ENCODE peak calls at places on chromosomes 4 and X, in nine cellular contexts. T is AG09319; L is right atrium auricular region; A is neural crest cell; W is left lung; B is CD8-positive, alpha-beta T cell; U is body of pancreas; X is omental fat pad; G is IMR-90. P is an unnamed sample.

GRCh38 chr4:145101091-145101490 is 3.0 kb downstream of the ABCE1 start:
- DNase-seq in T (no peak), L (no peak), A (no peak), W (no peak), B (no peak), U (no peak), X (no peak), G (no peak), P (no peak)

GRCh38 chr4:81355136-81355535 is 116.6 kb downstream of the RASGEF1B start:
- DNase-seq in T (no peak), L (no peak), A (no peak), W (no peak), B (no peak), U (no peak), X (no peak), G (no peak), P (no peak)

GRCh38 chr4:168715889-168716288 is 219.0 kb downstream of the PALLD start:
- DNase-seq in T (no peak), L (no peak), A (no peak), W (no peak), B (no peak), U (no peak), X (no peak), G (no peak), P (no peak)

GRCh38 chr4:71025654-71026053 is 32.2 kb downstream of the DCK start:
- DNase-seq in T (no peak), L (no peak), A (no peak), W (no peak), B (no peak), U (no peak), X (no peak), G (no peak), P (no peak)

GRCh38 chrX:13659057-13659456 is 6.1 kb downstream of the TCEANC start:
- DNase-seq in T (peak; percentile 8), L (no peak), A (no peak), W (no peak), B (no peak), U (no peak), X (no peak), G (peak; percentile 76), P (peak; percentile 92)

GRCh38 chrX:142804085-142804484 is 221.6 kb upstream of the SPANXN4 start:
- DNase-seq in T (no peak), L (no peak), A (no peak), W (no peak), B (no peak), U (no peak), X (no peak), G (no peak), P (peak; percentile 6)

GRCh38 chrX:69504626-69505612 is 793 bp downstream of the NALF2 start:
- DNase-seq in T (no peak), L (no peak), A (no peak), W (no peak), B (no peak), U (no peak), X (no peak), G (no peak), P (no peak)

GRCh38 chr4:170420255-170420693 is 330.5 kb upstream of the AADAT start:
- DNase-seq in T (peak; percentile 59), L (no peak), A (no peak), W (no peak), B (no peak), U (no peak), X (no peak), G (peak; percentile 57), P (no peak)

GRCh38 chr4:78776031-78776728 is at the start of gene BMP2K:
- DNase-seq in T (no peak), L (peak; percentile 65), A (peak; percentile 70), W (peak; percentile 84), B (peak; percentile 74), U (peak; percentile 80), X (no peak), G (peak; percentile 66), P (peak; percentile 77)

GRCh38 chrX:66018585-66019309 is 21.1 kb downstream of the VSIG4 start:
- DNase-seq in T (no peak), L (no peak), A (no peak), W (no peak), B (no peak), U (no peak), X (no peak), G (no peak), P (no peak)

GRCh38 chr4:73434311-73434710 is 1.7 kb upstream of the AFP start:
- DNase-seq in T (no peak), L (no peak), A (no peak), W (no peak), B (no peak), U (no peak), X (no peak), G (peak; percentile 7), P (peak; percentile 24)

GRCh38 chr4:64747919-64748715 is 338.9 kb upstream of the TECRL start:
- DNase-seq in T (no peak), L (no peak), A (no peak), W (no peak), B (no peak), U (no peak), X (no peak), G (no peak), P (no peak)

GRCh38 chr4:86249074-86249473 is 110.8 kb downstream of the MAPK10 start:
- DNase-seq in T (no peak), L (no peak), A (no peak), W (no peak), B (no peak), U (no peak), X (no peak), G (no peak), P (no peak)

GRCh38 chr4:1294891-1295290 is 5.2 kb downstream of the MAEA start:
- DNase-seq in T (no peak), L (no peak), A (no peak), W (no peak), B (no peak), U (no peak), X (no peak), G (no peak), P (no peak)

GRCh38 chr4:174283507-174284180 is at the start of the genes CEP44 and FBXO8:
- DNase-seq in T (no peak), L (peak; percentile 74), A (peak; percentile 58), W (peak; percentile 76), B (peak; percentile 68), U (peak; percentile 68), X (peak; percentile 33), G (peak; percentile 78), P (peak; percentile 75)
- TF ChIP-seq CTCF in T (no peak), L (no peak), A (no peak), W (no peak), B (no peak), U (no peak), X (no peak), G (no peak), P (no peak)

GRCh38 chrX:50098749-50099148 is 102.1 kb downstream of the AKAP4 start:
- DNase-seq in T (no peak), L (no peak), A (no peak), W (no peak), B (no peak), U (no peak), X (no peak), G (no peak), P (no peak)

GRCh38 chrX:50098241-50098640 is 102.6 kb downstream of the AKAP4 start:
- DNase-seq in T (no peak), L (no peak), A (no peak), W (no peak), B (no peak), U (peak; percentile 40), X (no peak), G (no peak), P (no peak)

GRCh38 chrX:50097121-50097520 is 103.7 kb downstream of the AKAP4 start:
- DNase-seq in T (no peak), L (no peak), A (no peak), W (no peak), B (no peak), U (no peak), X (no peak), G (no peak), P (no peak)

GRCh38 chrX:50103866-50104566 is 96.8 kb downstream of the AKAP4 start:
- DNase-seq in T (no peak), L (no peak), A (no peak), W (no peak), B (no peak), U (no peak), X (no peak), G (no peak), P (no peak)

GRCh38 chrX:50100188-50100587 is 100.6 kb downstream of the AKAP4 start:
- DNase-seq in T (no peak), L (no peak), A (no peak), W (no peak), B (no peak), U (no peak), X (no peak), G (no peak), P (peak; percentile 8)
- TF ChIP-seq CTCF in T (peak; percentile 4), L (no peak), A (peak; percentile 64), W (no peak), B (no peak), U (peak; percentile 42), X (no peak), G (peak; percentile 8), P (peak; percentile 13)

GRCh38 chr4:13108096-13108495 is 376.0 kb downstream of the RAB28 start:
- DNase-seq in T (no peak), L (no peak), A (no peak), W (no peak), B (no peak), U (no peak), X (no peak), G (no peak), P (peak; percentile 2)
- TF ChIP-seq CTCF in T (peak; percentile 5), L (no peak), A (no peak), W (no peak), B (no peak), U (no peak), X (no peak), G (no peak), P (no peak)

GRCh38 chr4:20368926-20369325 is 117.2 kb downstream of the SLIT2 start:
- DNase-seq in T (no peak), L (no peak), A (no peak), W (no peak), B (no peak), U (no peak), X (no peak), G (peak; percentile 67), P (no peak)

GRCh38 chr4:20359692-20360091 is 108.0 kb downstream of the SLIT2 start:
- DNase-seq in T (no peak), L (no peak), A (no peak), W (no peak), B (no peak), U (no peak), X (no peak), G (no peak), P (no peak)

GRCh38 chr4:20362148-20362547 is 110.4 kb downstream of the SLIT2 start:
- DNase-seq in T (no peak), L (no peak), A (no peak), W (no peak), B (no peak), U (no peak), X (no peak), G (no peak), P (no peak)

GRCh38 chr4:20367446-20367845 is 115.7 kb downstream of the SLIT2 start:
- DNase-seq in T (no peak), L (no peak), A (no peak), W (no peak), B (no peak), U (no peak), X (no peak), G (no peak), P (no peak)

DNA sequence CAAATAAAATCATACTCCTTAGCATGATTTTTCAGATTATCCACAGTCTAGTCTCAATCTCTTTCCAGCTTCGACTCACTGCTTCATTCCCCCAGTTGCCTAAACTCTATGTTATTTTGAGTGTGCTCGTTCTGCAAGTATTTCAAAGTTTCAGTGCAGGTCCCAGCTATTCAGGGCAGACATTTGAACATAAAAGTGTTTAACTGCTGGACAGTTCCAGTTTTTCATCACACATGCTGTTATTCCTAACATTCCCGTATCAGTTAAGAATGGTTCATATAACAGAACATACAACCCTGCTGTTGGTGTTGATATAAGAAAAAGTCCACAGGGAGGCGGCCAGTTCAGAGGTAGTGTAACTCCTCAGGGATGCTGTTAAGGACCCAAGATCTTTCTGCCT is 113.3 kb downstream of the SLIT2 start:
- DNase-seq in T (no peak), L (no peak), A (no peak), W (no peak), B (no peak), U (no peak), X (no peak), G (no peak), P (no peak)
- TF ChIP-seq CTCF in T (no peak), L (no peak), A (no peak), W (no peak), B (no peak), U (no peak), X (no peak), G (no peak), P (no peak)